ENCODE peak calls at places on chromosomes 13 and 19, in five cellular contexts. D is psoas muscle, O is ovary, R is ascending aorta, G is AG04450. T is an unnamed sample.

GRCh38 chr13:98782654-98783053 is 30.2 kb upstream of the SLC15A1 start:
- DNase-seq in D (no peak), O (no peak), R (no peak), G (no peak), T (no peak)

GRCh38 chr19:33064778-33065550 is at the start of gene RHPN2:
- DNase-seq in D (peak; percentile 64), O (peak; percentile 66), R (no peak), G (no peak), T (no peak)

GRCh38 chr13:79352107-79352506 is 53.9 kb downstream of the RBM26 start:
- DNase-seq in D (no peak), O (no peak), R (no peak), G (no peak), T (no peak)

GRCh38 chr13:111031531-111031961 is 83.6 kb upstream of the ARHGEF7 start:
- DNase-seq in D (peak; percentile 75), O (no peak), R (no peak), G (no peak), T (no peak)

GRCh38 chr19:33950141-33950805 is 153.6 kb downstream of the KCTD15 start:
- DNase-seq in D (no peak), O (no peak), R (peak; percentile 19), G (no peak), T (no peak)

GRCh38 chr13:39729161-39729560 is 73.7 kb downstream of the COG6 start:
- DNase-seq in D (no peak), O (no peak), R (no peak), G (no peak), T (no peak)

GRCh38 chr13:113445791-113446487 is 7.3 kb downstream of the ADPRHL1 start:
- DNase-seq in D (peak; percentile 42), O (peak; percentile 23), R (peak; percentile 50), G (no peak), T (no peak)

GRCh38 chr19:45103200-45103624 is 10.2 kb downstream of the PPP1R37 start:
- DNase-seq in D (no peak), O (peak; percentile 52), R (no peak), G (no peak), T (no peak)

GRCh38 chr13:41059466-41059865 is 1.8 kb upstream of the WBP4 start:
- DNase-seq in D (no peak), O (no peak), R (no peak), G (no peak), T (no peak)

GRCh38 chr13:44470623-44471562 is 97.3 kb downstream of the SERP2 start:
- DNase-seq in D (no peak), O (no peak), R (no peak), G (no peak), T (no peak)

GRCh38 chr13:30664689-30665088 is 47.0 kb downstream of the USPL1 start:
- DNase-seq in D (no peak), O (no peak), R (no peak), G (no peak), T (no peak)

GRCh38 chr19:18931316-18932162 is 9.5 kb downstream of the HOMER3 start:
- DNase-seq in D (no peak), O (no peak), R (no peak), G (no peak), T (no peak)

GRCh38 chr13:50740052-50740741 is 103.3 kb downstream of the DLEU7 start:
- DNase-seq in D (no peak), O (no peak), R (no peak), G (no peak), T (no peak)

GRCh38 chr13:108974686-108975085 is 345.3 kb downstream of the MYO16 start:
- DNase-seq in D (no peak), O (no peak), R (no peak), G (no peak), T (no peak)

GRCh38 chr13:106496072-106496997 is 39.1 kb downstream of the EFNB2 start:
- DNase-seq in D (no peak), O (no peak), R (no peak), G (no peak), T (no peak)
- H3K27ac ChIP-seq in D (peak overlapping the region; percentile 47), O (no peak overlapping the region), R (peak overlapping the region; percentile 47), G (no peak overlapping the region), T (peak overlapping the region; percentile 69)

GRCh38 chr19:55444720-55445045 is 1.6 kb upstream of the SHISA7 start:
- DNase-seq in D (no peak), O (no peak), R (no peak), G (no peak), T (no peak)

GRCh38 chr19:55446060-55446459 is 3.0 kb upstream of the SHISA7 start:
- DNase-seq in D (no peak), O (no peak), R (no peak), G (no peak), T (no peak)

GRCh38 chr19:55443045-55443823 is at the start of gene SHISA7:
- DNase-seq in D (no peak), O (no peak), R (no peak), G (no peak), T (no peak)

GRCh38 chr19:55442372-55443044 is 592 bp downstream of the SHISA7 start:
- DNase-seq in D (no peak), O (no peak), R (no peak), G (no peak), T (no peak)

DNA sequence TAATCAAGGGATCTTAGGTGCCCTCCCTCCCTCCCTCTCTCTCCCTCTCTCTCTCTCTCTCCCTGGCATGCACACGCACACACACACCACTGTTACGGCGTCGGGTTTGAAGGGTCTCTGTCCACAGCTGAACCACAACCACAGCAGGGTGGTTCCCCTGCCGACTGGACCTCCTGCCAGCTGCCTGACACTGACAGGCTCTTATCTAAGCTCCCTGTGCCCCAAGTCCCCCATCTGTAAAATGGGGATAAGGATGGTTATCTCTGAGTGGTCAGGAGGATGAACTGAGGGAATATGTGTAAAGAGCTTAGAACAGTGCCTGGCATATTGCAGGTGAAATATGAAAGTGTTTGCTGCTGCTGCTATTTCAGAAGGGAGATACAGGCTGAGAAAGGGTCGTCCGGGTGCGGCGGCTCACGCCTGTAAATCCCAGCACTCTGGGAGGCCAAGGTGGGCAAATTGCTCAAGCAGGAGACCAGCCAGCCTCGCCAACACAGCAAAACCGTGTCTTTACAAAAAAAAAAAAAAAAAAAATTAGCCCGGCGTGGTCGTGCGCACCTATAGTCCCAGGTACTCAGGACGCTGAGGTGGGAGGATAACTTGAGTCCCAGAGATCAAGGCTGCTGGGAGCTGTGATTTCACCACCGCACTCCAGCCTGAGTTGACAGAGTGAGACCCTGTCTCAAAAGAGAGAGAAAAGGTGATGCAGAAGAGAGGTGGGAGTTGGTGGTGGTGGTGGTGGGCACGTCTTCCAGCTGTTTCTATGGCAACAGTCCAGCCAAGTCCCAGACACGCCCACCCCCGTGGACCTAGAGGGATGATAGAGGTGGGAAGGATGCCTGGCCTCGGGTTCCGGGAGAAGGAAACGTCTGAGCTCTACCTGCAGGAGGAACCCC is 972 bp upstream of the SHISA7 start:
- DNase-seq in D (no peak), O (no peak), R (no peak), G (no peak), T (no peak)
- H3K27me3 ChIP-seq in D (peaks cover 46% of the 10 kb centered on the region), O (no peaks in the 10 kb centered on the region), R (peaks cover 15% of the 10 kb centered on the region), G (peaks cover 64% of the 10 kb centered on the region), T (peaks cover 46% of the 10 kb centered on the region)

GRCh38 chr19:16330811-16331690 is 6.4 kb downstream of the KLF2 start:
- DNase-seq in D (no peak), O (no peak), R (no peak), G (no peak), T (no peak)
- H3K27ac ChIP-seq in D (peak overlapping the region; percentile 23), O (no peak overlapping the region), R (peak overlapping the region; percentile 86), G (peak overlapping the region; percentile 31), T (peak overlapping the region; percentile 19)

GRCh38 chr13:26048745-26049144 is 3.1 kb downstream of the SHISA2 start:
- DNase-seq in D (no peak), O (no peak), R (no peak), G (no peak), T (no peak)

GRCh38 chr13:26053418-26053980 is 1.7 kb upstream of the SHISA2 start:
- DNase-seq in D (no peak), O (no peak), R (no peak), G (no peak), T (no peak)

GRCh38 chr13:26051231-26052135 is at the start of gene SHISA2:
- DNase-seq in D (peak; percentile 64), O (peak; percentile 37), R (no peak), G (no peak), T (no peak)

GRCh38 chr13:26050568-26051230 is 1.1 kb downstream of the SHISA2 start:
- DNase-seq in D (peak; percentile 75), O (no peak), R (no peak), G (no peak), T (no peak)

GRCh38 chr13:26052136-26052736 is 420 bp upstream of the SHISA2 start:
- DNase-seq in D (no peak), O (no peak), R (no peak), G (no peak), T (no peak)
- H3K27me3 ChIP-seq in D (no peaks in the 10 kb centered on the region), O (no peaks in the 10 kb centered on the region), R (peaks cover 18% of the 10 kb centered on the region), G (peaks cover 35% of the 10 kb centered on the region), T (peaks cover 12% of the 10 kb centered on the region)

GRCh38 chr19:13187419-13187818 is 37.2 kb downstream of the IER2 start:
- DNase-seq in D (no peak), O (no peak), R (no peak), G (no peak), T (no peak)

GRCh38 chr19:13176345-13176744 is 26.1 kb downstream of the IER2 start:
- DNase-seq in D (no peak), O (no peak), R (no peak), G (no peak), T (no peak)

DNA sequence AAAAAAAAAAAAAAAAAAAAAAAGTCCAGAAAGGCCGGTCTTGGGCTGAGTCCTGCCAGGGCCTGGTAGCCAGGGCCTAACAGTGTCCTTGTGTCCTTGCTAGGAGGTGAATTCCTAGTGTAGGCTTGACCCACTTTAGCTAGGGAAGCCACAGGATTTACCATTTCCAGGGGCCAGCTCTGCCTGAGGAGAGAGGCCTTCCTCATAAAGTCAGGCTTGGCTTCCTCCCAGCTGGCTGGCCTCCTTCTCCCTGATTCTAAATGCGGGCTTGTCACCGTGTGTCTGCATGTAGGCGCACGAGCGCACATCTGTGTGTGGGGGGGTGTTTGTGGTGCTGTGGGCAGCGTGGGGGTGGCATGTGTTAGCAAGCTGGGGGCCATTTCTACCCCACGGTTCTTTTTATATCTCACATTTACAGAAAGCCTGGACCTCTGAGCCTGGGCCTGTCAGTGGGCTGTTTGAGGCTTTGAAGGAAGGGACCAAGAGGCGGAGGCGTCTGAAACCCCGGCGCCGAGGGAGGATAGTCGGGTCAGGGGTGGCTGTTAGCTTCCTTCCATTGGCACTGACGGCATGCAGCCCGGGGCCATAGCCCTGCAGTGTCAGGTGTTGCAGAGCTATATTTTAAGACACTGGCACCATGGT is 31.7 kb downstream of the IER2 start:
- DNase-seq in D (peak; percentile 67), O (peak; percentile 73), R (peak; percentile 75), G (no peak), T (no peak)
- H3K27ac ChIP-seq in D (peak overlapping the region; percentile 41), O (no peak overlapping the region), R (no peak overlapping the region), G (peak overlapping the region; percentile 47), T (no peak overlapping the region)

GRCh38 chr19:7790416-7790815 is 27.4 kb downstream of the CLEC4M start:
- DNase-seq in D (no peak), O (no peak), R (no peak), G (no peak), T (no peak)
- H3K27me3 ChIP-seq in D (peaks cover 4% of the 10 kb centered on the region), O (no peaks in the 10 kb centered on the region), R (peaks cover 10% of the 10 kb centered on the region), G (peaks cover 21% of the 10 kb centered on the region), T (peaks cover 9% of the 10 kb centered on the region)